ENCODE peak calls at places on chromosomes 11 and 22, in seven cellular contexts. One of them, this sample, is unnamed. For H3K4me1, the result is how much of the 10 kb centered on the place peaks cover.

GRCh38 chr11:103618532-103618931 is 417.9 kb upstream of the DDI1 start:
- DNase-seq in pancreas: no peak
- DNase-seq in transverse colon: no peak
- DNase-seq in CD8-positive, alpha-beta memory T cell: no peak
- DNase-seq in fibroblast of lung: peak
- DNase-seq in DND-41: no peak
- DNase-seq in uterus: no peak
- DNase-seq in this sample: no peak

GRCh38 chr22:49096476-49096875 is 731.2 kb downstream of the BRD1 start:
- DNase-seq in pancreas: no peak
- DNase-seq in transverse colon: no peak
- DNase-seq in CD8-positive, alpha-beta memory T cell: no peak
- DNase-seq in fibroblast of lung: no peak
- DNase-seq in DND-41: no peak
- DNase-seq in uterus: no peak
- DNase-seq in this sample: no peak

GRCh38 chr11:106925245-106925644 is 93.0 kb downstream of the GUCY1A2 start:
- DNase-seq in pancreas: no peak
- DNase-seq in transverse colon: no peak
- DNase-seq in CD8-positive, alpha-beta memory T cell: no peak
- DNase-seq in fibroblast of lung: peak
- DNase-seq in DND-41: no peak
- DNase-seq in uterus: no peak
- DNase-seq in this sample: no peak

GRCh38 chr11:18792066-18792591 is 531 bp upstream of the PTPN5 start:
- DNase-seq in pancreas: no peak
- DNase-seq in transverse colon: no peak
- DNase-seq in CD8-positive, alpha-beta memory T cell: no peak
- DNase-seq in fibroblast of lung: peak
- DNase-seq in DND-41: no peak
- DNase-seq in uterus: no peak
- DNase-seq in this sample: no peak

GRCh38 chr11:32781721-32782120 is 12.7 kb downstream of the CCDC73 start:
- DNase-seq in pancreas: no peak
- DNase-seq in transverse colon: no peak
- DNase-seq in CD8-positive, alpha-beta memory T cell: no peak
- DNase-seq in fibroblast of lung: no peak
- DNase-seq in DND-41: no peak
- DNase-seq in uterus: no peak
- DNase-seq in this sample: no peak

GRCh38 chr22:36197065-36197440 is 4.6 kb downstream of the APOL4 start:
- DNase-seq in pancreas: no peak
- DNase-seq in transverse colon: peak
- DNase-seq in CD8-positive, alpha-beta memory T cell: no peak
- DNase-seq in fibroblast of lung: peak
- DNase-seq in DND-41: peak
- DNase-seq in uterus: peak
- DNase-seq in this sample: no peak

GRCh38 chr11:93614111-93614784 is 47.2 kb upstream of the CEP295 start:
- DNase-seq in pancreas: no peak
- DNase-seq in transverse colon: no peak
- DNase-seq in CD8-positive, alpha-beta memory T cell: peak
- DNase-seq in fibroblast of lung: no peak
- DNase-seq in DND-41: peak
- DNase-seq in uterus: no peak
- DNase-seq in this sample: peak

GRCh38 chr22:22214819-22215329 is 29.7 kb upstream of the VPREB1 start:
- DNase-seq in pancreas: no peak
- DNase-seq in transverse colon: no peak
- DNase-seq in CD8-positive, alpha-beta memory T cell: no peak
- DNase-seq in fibroblast of lung: no peak
- DNase-seq in DND-41: no peak
- DNase-seq in uterus: no peak
- DNase-seq in this sample: no peak

GRCh38 chr11:86596861-86597632 is 75.4 kb downstream of the ME3 start:
- DNase-seq in pancreas: no peak
- DNase-seq in transverse colon: no peak
- DNase-seq in CD8-positive, alpha-beta memory T cell: no peak
- DNase-seq in fibroblast of lung: peak
- DNase-seq in DND-41: no peak
- DNase-seq in uterus: no peak
- DNase-seq in this sample: no peak

GRCh38 chr11:3709977-3710376 is 38.8 kb upstream of the CHRNA10 start:
- DNase-seq in pancreas: no peak
- DNase-seq in transverse colon: no peak
- DNase-seq in CD8-positive, alpha-beta memory T cell: no peak
- DNase-seq in fibroblast of lung: peak
- DNase-seq in DND-41: no peak
- DNase-seq in uterus: no peak
- DNase-seq in this sample: no peak

GRCh38 chr11:121086866-121087265 is 14.2 kb upstream of the TECTA start:
- DNase-seq in pancreas: no peak
- DNase-seq in transverse colon: no peak
- DNase-seq in CD8-positive, alpha-beta memory T cell: no peak
- DNase-seq in fibroblast of lung: peak
- DNase-seq in DND-41: no peak
- DNase-seq in uterus: no peak
- DNase-seq in this sample: no peak

GRCh38 chr11:70323811-70324210 is 53.3 kb downstream of the PPFIA1 start:
- DNase-seq in pancreas: no peak
- DNase-seq in transverse colon: no peak
- DNase-seq in CD8-positive, alpha-beta memory T cell: no peak
- DNase-seq in fibroblast of lung: peak
- DNase-seq in DND-41: no peak
- DNase-seq in uterus: no peak
- DNase-seq in this sample: no peak

GRCh38 chr11:7448126-7448525 is 37.2 kb upstream of the OLFML1 start:
- DNase-seq in pancreas: no peak
- DNase-seq in transverse colon: no peak
- DNase-seq in CD8-positive, alpha-beta memory T cell: no peak
- DNase-seq in fibroblast of lung: no peak
- DNase-seq in DND-41: no peak
- DNase-seq in uterus: no peak
- DNase-seq in this sample: no peak

GRCh38 chr22:18095101-18095805 is 15.4 kb upstream of the TUBA8 start:
- DNase-seq in pancreas: no peak
- DNase-seq in transverse colon: no peak
- DNase-seq in CD8-positive, alpha-beta memory T cell: no peak
- DNase-seq in fibroblast of lung: peak
- DNase-seq in DND-41: no peak
- DNase-seq in uterus: no peak
- DNase-seq in this sample: no peak

GRCh38 chr22:33210129-33210784 is 152.1 kb upstream of the SYN3 start:
- DNase-seq in pancreas: peak
- DNase-seq in transverse colon: peak
- DNase-seq in CD8-positive, alpha-beta memory T cell: no peak
- DNase-seq in fibroblast of lung: peak
- DNase-seq in DND-41: peak
- DNase-seq in uterus: no peak
- DNase-seq in this sample: no peak

GRCh38 chr11:35006389-35007128 is 90.1 kb downstream of the PDHX start:
- DNase-seq in pancreas: no peak
- DNase-seq in transverse colon: peak
- DNase-seq in CD8-positive, alpha-beta memory T cell: peak
- DNase-seq in fibroblast of lung: peak
- DNase-seq in DND-41: no peak
- DNase-seq in uterus: no peak
- DNase-seq in this sample: no peak

GRCh38 chr11:86194998-86195397 is 49.6 kb upstream of the EED start:
- DNase-seq in pancreas: no peak
- DNase-seq in transverse colon: no peak
- DNase-seq in CD8-positive, alpha-beta memory T cell: no peak
- DNase-seq in fibroblast of lung: no peak
- DNase-seq in DND-41: no peak
- DNase-seq in uterus: no peak
- DNase-seq in this sample: no peak

GRCh38 chr11:87031433-87032170 is 6.1 kb upstream of the TMEM135 start:
- DNase-seq in pancreas: no peak
- DNase-seq in transverse colon: no peak
- DNase-seq in CD8-positive, alpha-beta memory T cell: no peak
- DNase-seq in fibroblast of lung: no peak
- DNase-seq in DND-41: no peak
- DNase-seq in uterus: no peak
- DNase-seq in this sample: no peak

GRCh38 chr11:27216268-27217149 is 146.5 kb downstream of the CCDC34 start:
- DNase-seq in pancreas: peak
- DNase-seq in transverse colon: peak
- DNase-seq in CD8-positive, alpha-beta memory T cell: no peak
- DNase-seq in fibroblast of lung: peak
- DNase-seq in DND-41: no peak
- DNase-seq in uterus: peak
- DNase-seq in this sample: no peak

GRCh38 chr11:27217496-27217895 is 145.5 kb downstream of the CCDC34 start:
- DNase-seq in pancreas: no peak
- DNase-seq in transverse colon: no peak
- DNase-seq in CD8-positive, alpha-beta memory T cell: no peak
- DNase-seq in fibroblast of lung: no peak
- DNase-seq in DND-41: no peak
- DNase-seq in uterus: no peak
- DNase-seq in this sample: no peak

GRCh38 chr11:27217948-27218410 is 145.0 kb downstream of the CCDC34 start:
- DNase-seq in pancreas: no peak
- DNase-seq in transverse colon: no peak
- DNase-seq in CD8-positive, alpha-beta memory T cell: no peak
- DNase-seq in fibroblast of lung: peak
- DNase-seq in DND-41: no peak
- DNase-seq in uterus: no peak
- DNase-seq in this sample: no peak

GRCh38 chr11:27214713-27215112 is 148.3 kb downstream of the CCDC34 start:
- DNase-seq in pancreas: no peak
- DNase-seq in transverse colon: no peak
- DNase-seq in CD8-positive, alpha-beta memory T cell: no peak
- DNase-seq in fibroblast of lung: no peak
- DNase-seq in DND-41: no peak
- DNase-seq in uterus: no peak
- DNase-seq in this sample: no peak

DNA sequence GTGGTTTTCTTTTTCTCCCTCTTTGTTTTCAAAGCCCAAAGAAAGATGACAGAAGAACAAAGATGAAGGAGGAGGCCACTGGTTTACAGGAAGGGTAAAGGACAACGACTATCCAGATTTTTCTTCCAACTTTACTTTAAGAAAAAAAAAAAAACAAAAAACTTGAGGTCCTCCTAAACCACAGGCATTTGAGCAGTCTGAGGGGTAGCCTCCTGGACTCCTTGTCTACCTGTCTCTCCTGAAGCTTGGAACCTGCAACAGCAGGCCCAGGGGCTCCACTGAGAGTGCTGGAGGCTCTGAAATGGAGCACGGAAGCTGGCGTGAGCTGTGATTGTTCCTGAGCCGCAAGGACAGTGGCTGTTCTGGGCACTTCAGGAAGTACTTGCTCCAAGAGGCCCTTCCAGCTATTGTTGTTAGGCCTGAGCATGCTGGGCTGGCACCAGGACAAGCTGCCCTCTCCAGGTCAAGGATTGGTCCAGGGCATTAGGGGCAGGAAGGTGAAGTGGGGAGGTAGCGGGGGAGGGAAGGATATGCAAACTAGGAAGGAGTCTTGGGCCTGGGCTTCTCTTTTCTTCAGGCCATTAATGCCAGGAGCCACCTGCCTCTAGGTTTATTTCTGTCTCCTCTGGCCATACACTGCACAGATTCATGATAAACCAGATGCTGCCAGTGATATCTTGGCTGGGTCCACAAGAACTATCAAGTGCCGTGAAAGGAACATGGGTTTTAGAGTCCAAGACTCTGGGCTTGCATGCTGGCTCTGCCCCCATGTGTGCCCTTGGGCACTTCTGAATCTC is 147.3 kb downstream of the CCDC34 start:
- DNase-seq in pancreas: no peak
- DNase-seq in transverse colon: no peak
- DNase-seq in CD8-positive, alpha-beta memory T cell: no peak
- DNase-seq in fibroblast of lung: peak
- DNase-seq in DND-41: no peak
- DNase-seq in uterus: peak
- DNase-seq in this sample: no peak
- H3K27ac ChIP-seq in pancreas: peak
- H3K27ac ChIP-seq in transverse colon: peak
- H3K27ac ChIP-seq in CD8-positive, alpha-beta memory T cell: no peak
- H3K27ac ChIP-seq in fibroblast of lung: no peak
- H3K27ac ChIP-seq in DND-41: no peak
- H3K27ac ChIP-seq in uterus: no peak
- H3K27ac ChIP-seq in this sample: no peak

GRCh38 chr22:43825651-43826050 is 13.5 kb upstream of the EFCAB6 start:
- DNase-seq in pancreas: no peak
- DNase-seq in transverse colon: no peak
- DNase-seq in CD8-positive, alpha-beta memory T cell: no peak
- DNase-seq in fibroblast of lung: no peak
- DNase-seq in DND-41: no peak
- DNase-seq in uterus: no peak
- DNase-seq in this sample: no peak
- H3K4me3 ChIP-seq in pancreas: no peak
- H3K4me3 ChIP-seq in transverse colon: no peak
- H3K4me3 ChIP-seq in CD8-positive, alpha-beta memory T cell: no peak
- H3K4me3 ChIP-seq in fibroblast of lung: no peak
- H3K4me3 ChIP-seq in DND-41: no peak
- H3K4me3 ChIP-seq in uterus: no peak
- H3K4me3 ChIP-seq in this sample: no peak

DNA sequence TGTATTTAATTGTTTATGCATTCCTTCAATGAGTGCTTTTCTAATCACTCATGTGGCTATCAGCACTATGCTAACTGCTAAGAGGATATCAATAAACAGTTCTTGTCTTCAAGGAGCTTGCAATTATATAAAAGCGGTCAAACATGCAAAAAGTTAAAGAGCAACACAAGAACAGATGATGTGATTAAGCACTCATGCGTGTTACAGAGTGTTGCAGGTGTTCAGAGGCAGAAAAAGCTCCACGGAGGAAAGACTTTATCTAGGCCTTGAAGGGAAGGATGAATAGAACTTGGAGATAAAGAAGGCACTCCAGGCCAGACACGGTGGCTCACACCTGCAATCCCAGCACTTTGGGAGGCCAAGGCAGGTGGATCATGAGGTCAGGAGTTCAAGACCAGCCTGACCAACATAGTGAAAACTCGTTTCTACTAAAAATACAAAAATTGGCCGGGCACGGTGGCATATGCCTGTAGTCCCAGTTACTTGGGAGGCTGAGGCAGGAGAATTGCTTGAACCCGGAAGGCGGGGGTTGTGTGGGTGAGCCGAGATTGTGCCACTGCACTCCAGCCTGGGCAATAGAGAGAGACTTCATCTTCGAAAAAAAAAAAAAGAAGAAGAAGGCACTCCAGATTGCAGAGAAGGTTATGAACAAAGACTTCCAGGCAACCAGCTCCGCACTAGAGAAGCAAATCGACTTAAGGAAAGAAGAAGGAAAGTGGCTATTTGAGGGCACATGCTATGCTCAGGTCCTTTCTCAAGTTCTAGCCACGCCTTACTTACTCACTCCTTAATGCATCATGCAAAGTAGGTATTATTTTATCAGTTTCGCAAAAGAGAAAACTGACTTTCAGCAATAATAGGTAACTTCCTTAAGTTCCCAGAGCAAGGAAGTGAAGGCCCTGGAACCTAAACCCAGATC is 13.8 kb downstream of the CD3E start:
- DNase-seq in pancreas: no peak
- DNase-seq in transverse colon: no peak
- DNase-seq in CD8-positive, alpha-beta memory T cell: no peak
- DNase-seq in fibroblast of lung: no peak
- DNase-seq in DND-41: no peak
- DNase-seq in uterus: no peak
- DNase-seq in this sample: no peak
- H3K4me1 ChIP-seq in pancreas: under half
- H3K4me1 ChIP-seq in transverse colon: under half
- H3K4me1 ChIP-seq in CD8-positive, alpha-beta memory T cell: half or more
- H3K4me1 ChIP-seq in fibroblast of lung: under half
- H3K4me1 ChIP-seq in DND-41: half or more
- H3K4me1 ChIP-seq in uterus: under half
- H3K4me1 ChIP-seq in this sample: half or more

GRCh38 chr11:2589538-2589934 is 110.3 kb downstream of the KCNQ1OT1 start:
- DNase-seq in pancreas: no peak
- DNase-seq in transverse colon: no peak
- DNase-seq in CD8-positive, alpha-beta memory T cell: no peak
- DNase-seq in fibroblast of lung: no peak
- DNase-seq in DND-41: peak
- DNase-seq in uterus: no peak
- DNase-seq in this sample: no peak
- H3K27ac ChIP-seq in pancreas: no peak
- H3K27ac ChIP-seq in transverse colon: no peak
- H3K27ac ChIP-seq in CD8-positive, alpha-beta memory T cell: no peak
- H3K27ac ChIP-seq in fibroblast of lung: no peak
- H3K27ac ChIP-seq in DND-41: no peak
- H3K27ac ChIP-seq in uterus: no peak
- H3K27ac ChIP-seq in this sample: no peak

This sample was measured in CD8-positive, alpha-beta T cell.